ENCODE peak calls at places on chromosomes 3 and 15, in five cellular contexts. X, Z, C, J and Q are unnamed samples.
A peak's percentile ranks its signal among the peaks of the same experiment; 100 is the strongest.

GRCh38 chr3:122921791-122922651 is 105.5 kb downstream of the SEMA5B start:
- DNase-seq in J (no peak), X (no peak), Z (no peak), C (peak; percentile 62), Q (no peak)

GRCh38 chr3:9976736-9977709 is 9.6 kb downstream of the EMC3 start:
- DNase-seq in C (peak; percentile 95), X (peak; percentile 83), J (no peak), Z (peak; percentile 38), Q (peak; percentile 84)

GRCh38 chr15:45522179-45522930 is at the start of gene SLC30A4:
- DNase-seq in C (peak; percentile 86), J (peak; percentile 88), X (peak; percentile 64), Z (peak; percentile 70), Q (peak; percentile 91)

GRCh38 chr3:50533346-50533745 is 29.9 kb upstream of the CACNA2D2 start:
- DNase-seq in X (no peak), Z (no peak), J (no peak), C (no peak), Q (no peak)

GRCh38 chr3:13051581-13051980 is 21.6 kb downstream of the IQSEC1 start:
- DNase-seq in Z (no peak), J (no peak), X (no peak), C (no peak), Q (peak; percentile 2)

GRCh38 chr3:45204136-45204535 is 22.0 kb downstream of the TMEM158 start:
- DNase-seq in X (no peak), J (no peak), C (no peak), Z (no peak), Q (no peak)

GRCh38 chr3:175003590-175003989 is 144.5 kb downstream of the NAALADL2 start:
- DNase-seq in X (no peak), J (no peak), Z (no peak), C (no peak), Q (no peak)

GRCh38 chr15:50128266-50128665 is 9.2 kb upstream of the ATP8B4 start:
- DNase-seq in J (no peak), Z (no peak), X (peak; percentile 75), C (peak; percentile 85), Q (peak; percentile 62)

GRCh38 chr15:60913901-60914300 is 315.2 kb downstream of the RORA start:
- DNase-seq in J (no peak), X (no peak), Z (no peak), C (no peak), Q (no peak)

GRCh38 chr3:194103475-194103874 is 32.5 kb upstream of the HES1 start:
- DNase-seq in C (no peak), J (no peak), X (no peak), Z (no peak), Q (no peak)

GRCh38 chr3:185399629-185400339 is 36.8 kb downstream of the MAP3K13 start:
- DNase-seq in X (no peak), J (no peak), C (no peak), Z (no peak), Q (no peak)

GRCh38 chr3:45972534-45973402 is 22.9 kb downstream of the FYCO1 start:
- DNase-seq in Z (no peak), X (peak; percentile 61), J (no peak), C (peak; percentile 84), Q (no peak)

GRCh38 chr3:115164374-115165221 is 17.5 kb upstream of the ZBTB20 start:
- DNase-seq in C (no peak), J (no peak), X (no peak), Z (no peak), Q (no peak)

GRCh38 chr15:90539789-90540188 is 10.1 kb downstream of the CRTC3 start:
- DNase-seq in J (no peak), Z (no peak), X (no peak), C (no peak), Q (peak; percentile 19)

GRCh38 chr15:99592135-99592845 is 26.5 kb downstream of the MEF2A start:
- DNase-seq in C (no peak), Z (no peak), X (no peak), J (no peak), Q (no peak)

GRCh38 chr15:56821721-56822425 is 88.6 kb upstream of the ZNF280D start:
- DNase-seq in X (peak; percentile 67), J (peak; percentile 55), C (peak; percentile 74), Z (peak; percentile 64), Q (peak; percentile 63)

GRCh38 chr3:71416868-71417267 is 166.7 kb downstream of the FOXP1 start:
- DNase-seq in X (no peak), C (no peak), J (no peak), Z (peak; percentile 61), Q (no peak)

GRCh38 chr3:50271314-50272072 is 2.5 kb downstream of the SEMA3B start:
- DNase-seq in C (no peak), X (peak; percentile 81), Z (peak; percentile 40), J (no peak), Q (no peak)

GRCh38 chr15:40055576-40056293 is 16.8 kb upstream of the SRP14 start:
- DNase-seq in Z (no peak), C (peak; percentile 87), X (peak; percentile 16), J (no peak), Q (no peak)

GRCh38 chr3:10373686-10374261 is 52.9 kb upstream of the SEC13 start:
- DNase-seq in Z (no peak), C (no peak), J (no peak), X (no peak), Q (no peak)

GRCh38 chr15:88476635-88477038 is 9.1 kb downstream of the MRPS11 start:
- DNase-seq in X (peak; percentile 64), Z (peak; percentile 54), J (no peak), C (no peak), Q (no peak)

GRCh38 chr15:82066455-82066854 is 20.6 kb upstream of the MEX3B start:
- DNase-seq in Z (no peak), C (no peak), J (no peak), X (no peak), Q (no peak)

GRCh38 chr15:60899322-60899966 is 329.7 kb downstream of the RORA start:
- DNase-seq in J (no peak), Z (peak; percentile 31), C (no peak), X (no peak), Q (no peak)

GRCh38 chr3:126549861-126550487 is 8.8 kb downstream of the C3orf22 start:
- DNase-seq in C (peak; percentile 44), J (peak; percentile 26), Z (no peak), X (no peak), Q (peak; percentile 48)

GRCh38 chr3:25427155-25428002 is 684 bp upstream of the RARB start:
- DNase-seq in C (no peak), J (no peak), X (no peak), Z (no peak), Q (no peak)

GRCh38 chr3:21893250-21893649 is 142.2 kb upstream of the ZNF385D start:
- DNase-seq in Z (no peak), J (no peak), C (no peak), X (no peak), Q (no peak)

GRCh38 chr3:30188713-30189112 is 417.7 kb upstream of the TGFBR2 start:
- DNase-seq in C (no peak), J (no peak), Z (no peak), X (no peak), Q (no peak)

DNA sequence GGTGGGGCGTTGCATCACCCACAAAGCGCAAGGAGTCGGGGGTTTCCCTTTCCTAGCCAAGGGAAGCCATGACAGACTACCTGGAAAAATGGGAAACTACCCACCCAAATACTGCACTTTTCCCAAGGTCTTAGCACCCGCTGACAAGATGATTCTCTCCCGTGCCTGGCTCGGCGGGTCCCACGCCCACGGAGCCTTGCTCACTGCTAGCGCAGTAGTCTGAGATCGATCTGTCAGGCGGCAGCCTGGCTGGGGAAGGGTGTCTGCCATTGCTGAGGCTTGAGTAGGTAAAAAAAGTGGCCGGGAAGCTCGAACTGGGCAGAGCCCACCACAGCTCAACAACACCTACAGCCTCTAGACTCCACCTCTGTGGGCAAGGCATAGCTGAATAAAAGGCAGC is 112.9 kb downstream of the GSK3B start:
- DNase-seq in X (no peak), J (no peak), C (no peak), Z (no peak), Q (no peak)
- H3K9me3 ChIP-seq in X (no peaks in the 10 kb centered on the region), J (no peaks in the 10 kb centered on the region), C (peaks cover 3% of the 10 kb centered on the region), Z (no peaks in the 10 kb centered on the region), Q (no peaks in the 10 kb centered on the region)

DNA sequence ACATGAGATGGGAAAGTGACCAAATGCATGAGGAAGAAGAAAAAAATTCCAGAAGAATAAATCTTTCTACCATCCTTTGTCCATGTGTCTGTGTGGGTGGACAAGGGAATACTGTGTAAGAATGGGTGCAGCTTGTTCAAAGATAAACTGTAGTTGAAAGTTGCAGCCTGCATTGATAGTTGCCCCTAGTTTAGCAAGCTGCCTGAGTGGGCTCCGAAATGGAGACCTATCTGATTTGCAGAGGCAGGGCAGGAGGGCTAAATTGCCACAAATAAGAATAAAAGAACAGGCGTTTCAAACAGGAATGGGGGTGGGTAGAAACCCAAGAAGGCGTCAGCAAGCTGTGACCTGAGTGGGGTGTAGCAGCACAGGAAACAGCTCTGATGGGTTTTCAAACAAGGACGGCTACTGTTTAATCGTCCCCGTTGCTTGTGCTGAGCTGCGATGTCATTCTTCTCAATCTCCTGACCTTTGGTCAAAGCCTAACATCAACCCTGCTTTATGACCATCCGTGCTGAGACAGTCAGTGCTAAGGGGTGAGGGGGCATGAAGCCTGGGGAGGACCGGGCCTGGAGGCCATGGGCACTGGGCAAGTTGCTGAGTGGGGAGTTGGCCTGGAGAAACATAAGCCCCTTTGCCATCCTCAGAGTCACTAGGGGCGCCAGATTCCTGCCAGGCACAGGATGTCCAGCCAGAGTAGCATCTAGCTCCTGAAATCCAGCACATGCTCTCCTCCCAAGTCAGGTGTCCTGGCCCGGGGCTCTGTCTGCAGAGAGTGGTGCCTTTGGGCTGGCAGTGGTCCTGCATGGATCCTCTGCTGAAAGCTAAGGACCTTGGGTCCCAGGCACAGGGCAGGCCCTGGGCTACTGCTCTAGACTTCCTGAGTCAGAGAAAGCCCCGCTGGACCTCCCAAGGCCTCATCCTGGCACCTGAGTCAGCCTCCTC is 19.2 kb upstream of the C15orf39 start:
- DNase-seq in J (no peak), X (no peak), C (peak; percentile 60), Z (peak; percentile 60), Q (peak; percentile 42)
- H3K9me3 ChIP-seq in J (no peaks in the 10 kb centered on the region), X (no peaks in the 10 kb centered on the region), C (no peaks in the 10 kb centered on the region), Z (peaks cover 5% of the 10 kb centered on the region), Q (no peaks in the 10 kb centered on the region)

GRCh38 chr3:4981688-4982494 is 2.7 kb downstream of the BHLHE40 start:
- DNase-seq in J (no peak), C (no peak), X (peak; percentile 57), Z (peak; percentile 59), Q (no peak)
- H3K9me3 ChIP-seq in J (no peaks in the 10 kb centered on the region), C (no peaks in the 10 kb centered on the region), X (no peaks in the 10 kb centered on the region), Z (no peaks in the 10 kb centered on the region), Q (no peaks in the 10 kb centered on the region)

GRCh38 chr15:25226360-25226759 is 212.5 kb downstream of the UBE3A start:
- DNase-seq in Z (no peak), J (no peak), X (no peak), C (no peak), Q (peak; percentile 60)

GRCh38 chr15:25224396-25224795 is 214.4 kb downstream of the UBE3A start:
- DNase-seq in J (no peak), X (no peak), Z (no peak), C (no peak), Q (no peak)

GRCh38 chr15:25230442-25230841 is 208.4 kb downstream of the UBE3A start:
- DNase-seq in Z (no peak), X (no peak), C (no peak), J (no peak), Q (no peak)

GRCh38 chr15:25233766-25234350 is 205.0 kb downstream of the UBE3A start:
- DNase-seq in Z (no peak), J (peak; percentile 49), X (no peak), C (no peak), Q (peak; percentile 11)

DNA sequence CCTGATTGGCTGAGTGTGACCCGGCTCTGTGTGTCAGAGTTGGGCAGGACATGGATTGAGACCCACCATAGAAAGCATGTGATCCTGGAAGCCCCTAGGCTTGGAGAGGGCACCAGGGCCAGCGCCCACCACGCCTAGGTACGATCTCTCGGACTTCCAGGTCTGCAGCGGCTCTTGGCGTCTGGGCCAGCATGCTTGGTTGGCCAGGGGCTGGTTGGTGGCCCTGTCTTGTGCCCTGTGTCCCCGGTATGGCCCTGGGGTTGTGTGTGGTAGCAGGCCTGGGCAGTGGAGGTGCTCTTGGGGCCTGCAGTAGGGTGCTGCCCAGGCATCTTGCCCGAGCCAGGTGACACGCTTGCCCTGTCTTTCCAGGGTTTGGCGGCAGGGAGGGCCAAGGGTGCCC is 210.6 kb downstream of the UBE3A start:
- DNase-seq in C (no peak), J (no peak), Z (no peak), X (no peak), Q (no peak)
- H3K9me3 ChIP-seq in C (no peaks in the 10 kb centered on the region), J (no peaks in the 10 kb centered on the region), Z (peaks cover 27% of the 10 kb centered on the region), X (no peaks in the 10 kb centered on the region), Q (no peaks in the 10 kb centered on the region)